ENCODE peak calls at places on chromosomes 3 and 15, in eight cellular contexts. Y is thoracic aorta, C is colonic mucosa, S is tibial artery, D is WTC11, G is BJ, K is dorsolateral prefrontal cortex, J is GM10248. X is an unnamed sample.

GRCh38 chr3:27721717-27722564 is at the start of gene EOMES:
- DNase-seq in Y (no peak), C (peak), S (no peak), D (peak), G (no peak), K (no peak), J (peak), X (no peak)

GRCh38 chr3:105829879-105830622 is 38.8 kb downstream of the CBLB start:
- DNase-seq in Y (no peak), C (no peak), S (no peak), D (no peak), G (no peak), K (no peak), J (no peak), X (no peak)

GRCh38 chr3:196122021-196122687 is 40.3 kb upstream of the TFRC start:
- DNase-seq in Y (no peak), C (no peak), S (no peak), D (no peak), G (no peak), K (no peak), J (no peak), X (no peak)

GRCh38 chr3:28949580-28949979 is 331.3 kb upstream of the RBMS3 start:
- DNase-seq in Y (no peak), C (no peak), S (no peak), D (no peak), G (no peak), K (no peak), J (no peak), X (no peak)

GRCh38 chr3:107117922-107118576 is 259.2 kb upstream of the CCDC54 start:
- DNase-seq in Y (no peak), C (no peak), S (no peak), D (peak), G (peak), K (peak), J (peak), X (no peak)

GRCh38 chr3:48564022-48564421 is 441 bp upstream of the UCN2 start:
- DNase-seq in Y (no peak), C (peak), S (peak), D (no peak), G (no peak), K (peak), J (no peak), X (no peak)

GRCh38 chr3:98902341-98902740 is 846 bp upstream of the DCBLD2 start:
- DNase-seq in Y (no peak), C (no peak), S (no peak), D (no peak), G (no peak), K (no peak), J (no peak), X (no peak)

GRCh38 chr3:170778240-170779217 is 91.5 kb downstream of the RPL22L1 start:
- DNase-seq in Y (no peak), C (no peak), S (no peak), D (no peak), G (no peak), K (no peak), J (no peak), X (no peak)

GRCh38 chr15:67124111-67124510 is 58.7 kb downstream of the SMAD3 start:
- DNase-seq in Y (no peak), C (no peak), S (peak), D (no peak), G (no peak), K (no peak), J (no peak), X (no peak)

GRCh38 chr15:100704281-100705055 is 102.1 kb downstream of the ASB7 start:
- DNase-seq in Y (no peak), C (no peak), S (no peak), D (no peak), G (no peak), K (no peak), J (no peak), X (no peak)

GRCh38 chr3:72100062-72100511 is 315.1 kb upstream of the PROK2 start:
- DNase-seq in Y (no peak), C (no peak), S (no peak), D (peak), G (no peak), K (no peak), J (no peak), X (no peak)

GRCh38 chr3:129278970-129279906 is 568 bp downstream of the HMCES start:
- DNase-seq in Y (no peak), C (peak), S (peak), D (peak), G (no peak), K (peak), J (peak), X (no peak)

GRCh38 chr3:153219147-153219546 is 57.1 kb downstream of the RAP2B start:
- DNase-seq in Y (no peak), C (no peak), S (no peak), D (no peak), G (no peak), K (no peak), J (no peak), X (no peak)

GRCh38 chr3:133949438-133949837 is 53.8 kb upstream of the RAB6B start:
- DNase-seq in Y (no peak), C (no peak), S (no peak), D (peak), G (no peak), K (no peak), J (no peak), X (no peak)

GRCh38 chr3:111260878-111261277 is 189.3 kb downstream of the NECTIN3 start:
- DNase-seq in Y (no peak), C (no peak), S (no peak), D (no peak), G (no peak), K (no peak), J (no peak), X (no peak)

GRCh38 chr3:195194559-195195161 is 76.3 kb downstream of the XXYLT1 start:
- DNase-seq in Y (no peak), C (no peak), S (no peak), D (no peak), G (no peak), K (no peak), J (no peak), X (no peak)

GRCh38 chr3:130091958-130092357 is 10.3 kb downstream of the ALG1L2 start:
- DNase-seq in Y (no peak), C (no peak), S (no peak), D (no peak), G (no peak), K (no peak), J (no peak), X (no peak)

GRCh38 chr15:55741592-55742497 is 1.1 kb downstream of the PRTG start:
- DNase-seq in Y (no peak), C (peak), S (no peak), D (peak), G (no peak), K (no peak), J (peak), X (no peak)

GRCh38 chr3:37924453-37924852 is 62.8 kb downstream of the CTDSPL start:
- DNase-seq in Y (no peak), C (no peak), S (no peak), D (no peak), G (no peak), K (no peak), J (no peak), X (no peak)

GRCh38 chr3:112653209-112653871 is 12.4 kb upstream of the CCDC80 start:
- DNase-seq in Y (no peak), C (no peak), S (no peak), D (no peak), G (peak), K (no peak), J (no peak), X (no peak)

GRCh38 chr3:193489949-193490348 is 64.7 kb downstream of the ATP13A4 start:
- DNase-seq in Y (no peak), C (no peak), S (no peak), D (no peak), G (no peak), K (no peak), J (no peak), X (no peak)

GRCh38 chr3:186929676-186930075 is 650 bp upstream of the ST6GAL1 start:
- DNase-seq in Y (no peak), C (no peak), S (no peak), D (no peak), G (no peak), K (no peak), J (no peak), X (no peak)

GRCh38 chr3:12454076-12454807 is 30.0 kb upstream of the TSEN2 start:
- DNase-seq in Y (no peak), C (no peak), S (peak), D (no peak), G (no peak), K (no peak), J (no peak), X (no peak)

GRCh38 chr3:43046583-43046982 is 59.3 kb downstream of the POMGNT2 start:
- DNase-seq in Y (no peak), C (no peak), S (no peak), D (no peak), G (no peak), K (no peak), J (no peak), X (no peak)

GRCh38 chr3:150749218-150749617 is 13.8 kb downstream of the SIAH2 start:
- DNase-seq in Y (no peak), C (no peak), S (no peak), D (no peak), G (no peak), K (no peak), J (no peak), X (no peak)

GRCh38 chr15:80210612-80211554 is 41.1 kb downstream of the CTXND1 start:
- DNase-seq in Y (no peak), C (peak), S (no peak), D (no peak), G (no peak), K (no peak), J (peak), X (no peak)

GRCh38 chr3:152825566-152825965 is 9.4 kb upstream of the P2RY1 start:
- DNase-seq in Y (no peak), C (no peak), S (no peak), D (no peak), G (no peak), K (no peak), J (no peak), X (no peak)

GRCh38 chr3:142940472-142940871 is 23.0 kb downstream of the PAQR9 start:
- DNase-seq in Y (no peak), C (no peak), S (no peak), D (no peak), G (no peak), K (no peak), J (no peak), X (no peak)

GRCh38 chr15:72184165-72184811 is 13.3 kb downstream of the GRAMD2A start:
- DNase-seq in Y (no peak), C (no peak), S (peak), D (peak), G (no peak), K (peak), J (no peak), X (no peak)

GRCh38 chr3:12049675-12050074 is 45.5 kb downstream of the SYN2 start:
- DNase-seq in Y (no peak), C (no peak), S (no peak), D (no peak), G (no peak), K (no peak), J (no peak), X (no peak)

GRCh38 chr15:83327041-83327440 is 42.6 kb upstream of the BNC1 start:
- DNase-seq in Y (no peak), C (no peak), S (no peak), D (no peak), G (no peak), K (no peak), J (no peak), X (no peak)

GRCh38 chr15:57696146-57696545 is 10.4 kb upstream of the POLR2M start:
- DNase-seq in Y (no peak), C (no peak), S (no peak), D (no peak), G (no peak), K (no peak), J (no peak), X (no peak)

GRCh38 chr15:45583731-45584639 is 3.2 kb upstream of the BLOC1S6 start:
- DNase-seq in Y (no peak), C (no peak), S (no peak), D (no peak), G (no peak), K (no peak), J (no peak), X (no peak)

GRCh38 chr15:60520041-60520824 is 41.3 kb upstream of the ICE2 start:
- DNase-seq in Y (no peak), C (no peak), S (no peak), D (no peak), G (no peak), K (no peak), J (no peak), X (no peak)

GRCh38 chr3:186137051-186137685 is 28.3 kb upstream of the ETV5 start:
- DNase-seq in Y (no peak), C (no peak), S (no peak), D (no peak), G (no peak), K (no peak), J (no peak), X (no peak)

GRCh38 chr3:59108091-59108815 is 58.4 kb upstream of the CFAP20DC start:
- DNase-seq in Y (no peak), C (peak), S (no peak), D (no peak), G (no peak), K (no peak), J (no peak), X (no peak)

GRCh38 chr3:4565806-4566501 is 72.8 kb downstream of the ITPR1 start:
- DNase-seq in Y (no peak), C (no peak), S (no peak), D (no peak), G (no peak), K (no peak), J (no peak), X (no peak)

GRCh38 chr15:74316116-74316515 is 51.3 kb downstream of the CYP11A1 start:
- DNase-seq in Y (no peak), C (no peak), S (no peak), D (no peak), G (no peak), K (no peak), J (no peak), X (no peak)

GRCh38 chr15:94081829-94082228 is 149.5 kb upstream of the MCTP2 start:
- DNase-seq in Y (no peak), C (no peak), S (no peak), D (no peak), G (no peak), K (no peak), J (no peak), X (no peak)

DNA sequence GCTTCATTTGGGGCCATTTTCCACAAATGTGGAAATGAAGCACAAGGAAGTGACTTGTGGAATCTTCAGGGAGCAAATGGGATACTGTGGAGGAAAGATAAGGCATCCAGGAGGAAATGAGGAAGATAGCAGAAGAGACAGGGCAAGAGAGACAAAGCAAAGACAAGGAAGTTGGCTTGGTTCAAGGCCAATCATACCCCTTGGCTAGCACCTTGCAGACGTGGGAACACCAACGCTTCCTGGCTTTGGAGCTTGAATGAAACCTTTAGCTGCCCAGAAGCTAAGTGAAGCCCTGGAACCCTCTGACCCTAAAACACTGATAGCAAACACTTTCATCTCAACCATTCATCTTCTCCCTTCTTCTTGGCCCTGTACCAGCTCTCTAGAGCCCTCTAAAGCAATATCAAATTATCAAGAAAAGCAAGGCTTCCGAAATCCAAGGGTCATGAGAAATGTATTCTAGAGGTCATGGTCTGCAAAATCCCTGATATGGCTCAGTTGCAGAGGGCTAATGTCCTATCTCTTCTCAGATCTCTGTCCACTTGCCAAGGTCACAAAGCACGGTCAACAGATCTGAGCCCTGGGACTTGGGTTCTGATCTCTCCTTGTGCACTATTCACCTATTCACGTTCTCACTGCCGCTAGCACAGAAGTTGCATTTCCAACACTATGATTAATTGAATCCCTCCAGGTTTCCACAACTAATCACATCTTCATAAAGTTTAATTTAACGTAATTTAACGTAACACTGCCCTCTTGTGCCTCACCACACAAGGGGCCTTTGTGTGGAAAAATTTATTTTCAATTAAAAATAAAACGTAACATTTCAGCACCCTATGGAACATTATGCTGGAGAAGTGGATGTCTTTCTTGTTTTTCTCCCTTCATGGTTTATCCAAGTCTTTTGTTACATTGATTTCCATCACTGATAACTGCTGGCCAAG is 557.6 kb upstream of the ADAMTS9 start:
- DNase-seq in Y (no peak), C (no peak), S (no peak), D (no peak), G (no peak), K (no peak), J (no peak), X (no peak)
- TF ChIP-seq CTCF in Y (peak), C (peak), S (peak), D (no peak), G (no peak), K (peak), J (no peak), X (peak)

GRCh38 chr3:157755254-157755653 is 252.0 kb upstream of the VEPH1 start:
- DNase-seq in Y (no peak), C (no peak), S (no peak), D (no peak), G (no peak), K (no peak), J (no peak), X (no peak)
- TF ChIP-seq CTCF in Y (no peak), C (no peak), S (no peak), D (no peak), G (peak), K (no peak), J (no peak), X (peak)

DNA sequence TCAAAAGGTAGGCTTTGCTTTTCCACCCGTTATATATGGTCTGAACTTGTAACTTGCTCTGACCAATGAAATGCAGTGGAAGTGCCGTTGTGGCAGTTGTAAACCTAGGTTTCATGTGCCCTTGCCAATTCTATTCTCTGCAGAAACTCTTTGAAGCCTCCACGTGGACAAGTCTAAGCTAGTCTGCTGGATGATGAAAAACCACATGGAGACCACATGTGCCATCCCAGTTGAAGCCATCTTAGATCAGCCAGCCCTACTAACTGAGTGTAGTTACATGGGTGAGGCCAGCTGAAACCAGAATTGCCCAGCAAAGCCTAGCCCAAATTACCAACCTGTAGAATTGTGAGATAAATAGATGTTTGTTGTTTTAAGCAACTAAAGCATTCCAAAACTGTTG is 183.7 kb upstream of the KCNH8 start:
- DNase-seq in Y (no peak), C (no peak), S (no peak), D (no peak), G (no peak), K (no peak), J (no peak), X (no peak)
- TF ChIP-seq CTCF in Y (no peak), C (no peak), S (no peak), D (no peak), G (no peak), K (no peak), J (no peak), X (no peak)

DNA sequence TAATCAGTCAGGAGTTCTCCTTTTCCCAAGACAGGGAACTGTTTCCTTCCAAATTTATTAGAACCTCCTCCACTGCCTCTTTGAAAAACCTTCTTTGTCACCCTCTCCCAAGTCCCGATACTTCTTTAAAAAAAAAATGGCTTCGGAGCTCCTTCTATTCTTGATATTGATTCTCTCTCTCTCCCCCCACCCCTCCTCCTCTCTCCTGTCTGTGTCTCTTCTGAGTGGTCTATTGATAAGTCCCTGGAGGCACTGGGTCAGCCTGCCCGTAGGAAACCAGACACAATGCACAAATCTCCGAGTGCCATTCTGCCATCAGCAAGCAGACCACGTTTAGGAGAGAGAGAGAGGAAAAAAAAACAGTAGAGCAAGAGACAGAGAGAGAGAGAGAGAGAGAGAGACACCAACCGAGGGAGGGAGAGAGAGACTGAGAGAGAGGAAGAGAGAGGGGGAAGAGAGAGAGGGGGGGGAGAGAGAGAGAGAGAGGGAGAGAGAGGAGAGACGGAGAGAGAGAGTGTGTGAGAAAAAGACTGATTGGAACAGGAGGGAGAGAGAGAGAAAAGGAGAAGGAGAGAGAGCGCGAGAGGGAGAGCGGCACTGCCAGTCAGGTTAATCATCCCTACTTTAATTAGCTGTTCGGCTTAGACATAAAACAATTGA is 160.9 kb downstream of the TIGIT start:
- DNase-seq in Y (no peak), C (no peak), S (no peak), D (no peak), G (no peak), K (peak), J (no peak), X (no peak)
- TF ChIP-seq CTCF in Y (no peak), C (no peak), S (peak), D (no peak), G (no peak), K (no peak), J (no peak), X (no peak)

DNA sequence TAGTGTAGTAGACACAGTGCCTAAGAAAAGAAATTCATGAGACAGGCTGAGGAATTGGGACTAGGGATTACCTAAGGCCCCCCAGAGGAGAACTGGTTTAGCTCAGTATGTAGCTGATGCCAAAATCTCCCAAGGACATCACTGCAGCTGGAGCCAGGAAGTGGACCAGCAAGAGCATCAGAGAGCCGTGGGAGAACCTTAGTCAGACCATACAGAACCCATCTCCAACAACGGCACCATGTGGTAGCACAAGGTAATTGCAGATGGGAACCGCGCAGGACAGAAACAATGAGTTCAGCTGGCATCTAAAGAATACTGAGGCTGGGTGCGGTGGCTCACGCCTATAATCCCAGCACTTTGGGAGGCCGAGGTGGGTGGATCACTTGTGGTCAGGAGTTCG is 81.7 kb downstream of the WNT5A start:
- DNase-seq in Y (no peak), C (no peak), S (no peak), D (peak), G (no peak), K (no peak), J (no peak), X (no peak)
- TF ChIP-seq CTCF in Y (no peak), C (no peak), S (no peak), D (peak), G (peak), K (no peak), J (no peak), X (peak)

GRCh38 chr3:52053307-52054304 is 2.8 kb downstream of the DUSP7 start:
- DNase-seq in Y (no peak), C (no peak), S (peak), D (no peak), G (no peak), K (peak), J (peak), X (no peak)
- TF ChIP-seq CTCF in Y (no peak), C (no peak), S (no peak), D (no peak), G (peak), K (peak), J (peak), X (no peak)